ENCODE peak calls at places on chromosomes 4 and X, in five cellular contexts. Z, M, X, D and H are unnamed samples.

GRCh38 chr4:3791256-3791655 is 25.1 kb downstream of the ADRA2C start:
- DNase-seq in X (no peak), D (no peak), Z (no peak), M (no peak), H (no peak)

GRCh38 chr4:99323761-99324160 is 2.6 kb upstream of the ADH1B start:
- DNase-seq in M (no peak), Z (no peak), X (no peak), D (no peak), H (no peak)

GRCh38 chr4:14415146-14415545 is 587.1 kb upstream of the CPEB2 start:
- DNase-seq in Z (no peak), D (no peak), M (no peak), X (no peak), H (no peak)

GRCh38 chr4:184856277-184856609 is 30.5 kb upstream of the ACSL1 start:
- DNase-seq in D (no peak), X (no peak), M (no peak), Z (no peak), H (no peak)

GRCh38 chrX:46840946-46841740 is 4.3 kb downstream of the RP2 start:
- DNase-seq in X (no peak), D (no peak), Z (no peak), M (no peak), H (no peak)

GRCh38 chr4:7161721-7162214 is 30.6 kb upstream of the SORCS2 start:
- DNase-seq in Z (no peak), D (no peak), X (no peak), M (no peak), H (no peak)

GRCh38 chr4:88613417-88613875 is 21.2 kb downstream of the HERC3 start:
- DNase-seq in D (no peak), M (no peak), X (no peak), Z (no peak), H (no peak)

GRCh38 chr4:26141916-26142638 is 178.7 kb upstream of the RBPJ start:
- DNase-seq in M (no peak), X (no peak), D (no peak), Z (no peak), H (no peak)

GRCh38 chr4:105637409-105638258 is 70.9 kb downstream of the INTS12 start:
- DNase-seq in D (peak), Z (peak), X (no peak), M (no peak), H (peak)

GRCh38 chr4:77073106-77073858 is 2.5 kb downstream of the CCNI start:
- DNase-seq in X (no peak), D (no peak), M (no peak), Z (no peak), H (no peak)

GRCh38 chrX:128975716-128976115 is 547.6 kb downstream of the SMARCA1 start:
- DNase-seq in Z (no peak), D (peak), X (peak), M (no peak), H (peak)

GRCh38 chr4:152162331-152162697 is 373.6 kb downstream of the FBXW7 start:
- DNase-seq in D (no peak), X (no peak), M (no peak), Z (no peak), H (no peak)

DNA sequence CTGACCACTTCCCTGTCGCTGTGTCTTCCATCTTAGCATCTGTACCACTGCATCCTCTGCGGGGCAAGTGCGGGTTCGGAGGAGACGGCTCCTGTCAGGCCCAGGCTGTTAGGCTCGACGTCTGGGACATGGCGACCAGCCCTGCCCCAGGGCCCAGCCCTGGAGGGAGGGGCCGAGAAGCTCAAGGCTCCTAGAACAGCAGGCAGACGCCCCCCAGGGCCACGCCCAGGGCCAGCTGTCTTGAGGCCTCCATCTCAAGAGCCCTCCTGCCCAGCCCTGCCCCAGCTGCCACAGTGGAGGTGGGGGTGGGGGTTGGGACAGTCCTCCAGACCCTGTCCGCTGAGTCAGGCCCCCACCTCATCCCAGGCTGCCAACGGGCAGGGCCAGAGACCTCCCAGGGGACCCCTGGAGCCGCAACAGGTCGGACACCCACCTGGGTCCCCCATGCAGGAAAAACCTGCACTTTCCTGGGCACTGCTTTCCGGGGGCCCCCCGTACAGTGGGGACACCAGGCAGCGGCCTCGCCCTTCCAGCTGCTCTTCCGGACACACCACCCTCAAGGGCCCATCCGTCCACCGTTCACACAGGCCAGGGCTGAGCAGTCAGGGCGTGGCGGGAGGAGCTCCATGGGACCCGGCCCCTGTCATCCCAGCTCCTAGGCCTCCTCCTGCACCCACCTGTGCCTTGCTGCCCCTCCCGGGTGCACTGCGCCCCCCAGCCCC is 83.1 kb downstream of the FAM53A start:
- DNase-seq in Z (no peak), D (no peak), M (no peak), X (peak), H (no peak)
- TF ChIP-seq ZNF274 in Z (no peak), D (no peak), M (no peak), X (no peak), H (no peak)

DNA sequence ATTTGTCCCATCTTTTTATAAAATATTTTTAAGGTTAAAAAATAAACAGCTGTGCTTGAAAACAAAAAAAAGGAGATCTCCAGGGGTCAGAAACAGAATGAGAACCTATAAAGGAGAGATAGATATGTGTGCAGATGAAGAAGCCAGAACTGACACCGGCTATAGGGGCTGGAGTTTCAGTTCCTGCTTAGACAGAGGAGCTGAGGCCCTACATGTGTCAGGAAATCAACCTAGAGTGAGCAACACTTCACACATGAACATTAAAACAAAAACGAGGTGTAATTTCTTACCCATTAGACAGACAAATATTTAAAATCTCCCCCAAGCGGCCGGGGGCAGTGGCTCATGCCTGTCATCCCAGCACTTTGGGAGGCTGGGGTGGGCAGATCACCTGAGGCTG is 17.8 kb upstream of the HUWE1 start:
- DNase-seq in M (no peak), Z (no peak), X (no peak), D (no peak), H (no peak)
- TF ChIP-seq ZNF274 in M (no peak), Z (no peak), X (no peak), D (no peak), H (no peak)

GRCh38 chrX:121301356-121301755 is 253.9 kb downstream of the GLUD2 start:
- DNase-seq in M (no peak), X (no peak), D (no peak), Z (no peak), H (no peak)
- TF ChIP-seq ZNF274 in M (no peak), X (no peak), D (no peak), Z (no peak), H (no peak)

DNA sequence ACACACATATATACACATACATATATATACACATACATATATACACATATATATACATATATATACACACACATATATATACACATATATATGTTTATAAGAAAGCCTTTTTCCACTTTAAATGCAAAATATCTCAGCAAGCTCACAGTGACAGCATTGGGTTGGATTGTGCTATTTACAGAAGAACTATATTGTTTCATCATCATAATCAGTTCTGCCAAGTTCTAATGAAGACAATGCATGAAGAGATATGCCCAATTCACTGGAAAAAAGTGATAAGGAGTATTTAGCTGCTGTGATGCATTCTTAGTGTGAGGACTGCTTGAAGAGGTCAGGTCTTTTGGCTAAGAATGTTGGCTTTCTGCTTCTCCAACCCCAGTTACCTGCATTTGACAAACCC is 54.4 kb downstream of the RNF150 start:
- DNase-seq in Z (no peak), D (no peak), X (no peak), M (no peak), H (no peak)
- TF ChIP-seq ZNF274 in Z (no peak), D (no peak), X (no peak), M (no peak), H (no peak)

GRCh38 chrX:69036674-69037573 is 128.3 kb downstream of the PJA1 start:
- DNase-seq in M (no peak), X (no peak), Z (no peak), D (no peak), H (no peak)
- TF ChIP-seq ZNF274 in M (no peak), X (no peak), Z (no peak), D (no peak), H (no peak)

DNA sequence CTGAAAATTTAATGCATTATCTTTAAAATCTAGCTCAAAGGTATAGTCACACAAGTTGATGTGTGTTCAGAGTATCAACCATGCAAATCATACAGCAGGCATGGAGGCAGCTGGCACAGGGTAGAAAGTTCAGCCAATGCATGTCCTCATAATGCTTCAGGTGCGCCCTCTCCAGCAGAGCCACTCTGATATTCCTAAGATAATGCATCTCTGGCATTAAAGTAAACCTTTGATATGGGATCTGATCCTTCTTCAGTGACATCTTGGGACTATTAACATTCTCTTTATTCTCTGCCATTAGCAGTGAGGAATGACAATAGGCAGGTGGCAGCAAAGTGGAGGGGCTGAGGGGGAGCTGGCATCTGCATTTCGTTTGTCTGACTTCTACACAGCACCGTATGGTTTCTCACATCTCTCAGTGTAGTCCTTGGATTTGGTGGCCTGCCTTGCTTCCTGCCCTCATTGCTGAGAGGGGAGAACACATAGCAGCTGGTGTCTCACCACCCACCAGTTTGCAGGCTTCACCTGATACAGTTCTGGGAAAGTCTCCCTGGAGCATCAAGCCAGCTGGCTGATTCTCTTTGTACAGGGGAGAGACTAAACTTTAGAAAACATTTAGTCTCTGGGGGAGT is 168.7 kb upstream of the TBC1D9 start:
- DNase-seq in D (no peak), X (no peak), M (no peak), Z (no peak), H (peak)
- TF ChIP-seq ZNF274 in D (no peak), X (no peak), M (no peak), Z (no peak), H (no peak)